ENCODE peak calls at places on chromosomes 7 and 10, in six cellular contexts. B is LoVo, X is NAMALWA, P is Kasumi-1, O is thoracic aorta, M is neuronal stem cell. V is an unnamed sample.

GRCh38 chr10:1559311-1559710 is 178.0 kb downstream of the ADARB2 start:
- DNase-seq in X (no peak), B (no peak), O (no peak), M (no peak), P (no peak), V (no peak)

GRCh38 chr10:2207246-2207922 is 470.1 kb upstream of the ADARB2 start:
- DNase-seq in P (no peak), B (no peak), O (no peak), M (no peak), X (no peak), V (no peak)

GRCh38 chr7:116028808-116029207 is 1.8 kb downstream of the TFEC start:
- DNase-seq in B (no peak), M (no peak), X (no peak), O (no peak), P (peak; percentile 15), V (no peak)

GRCh38 chr7:74289660-74290589 is 718 bp downstream of the CLIP2 start:
- DNase-seq in P (no peak), M (no peak), B (no peak), O (no peak), X (no peak), V (no peak)

GRCh38 chr7:132030161-132030568 is 473.7 kb upstream of the PODXL start:
- DNase-seq in M (no peak), P (no peak), O (no peak), X (no peak), B (no peak), V (no peak)

GRCh38 chr7:85749715-85750453 is 563.0 kb upstream of the SEMA3D start:
- DNase-seq in M (no peak), B (no peak), X (no peak), O (no peak), P (no peak), V (no peak)

GRCh38 chr10:78121801-78122200 is 88.1 kb downstream of the RPS24 start:
- DNase-seq in O (no peak), X (no peak), P (no peak), B (no peak), M (no peak), V (no peak)

GRCh38 chr7:93530701-93531100 is 43.8 kb downstream of the CALCR start:
- DNase-seq in X (peak; percentile 31), M (no peak), O (no peak), B (no peak), P (no peak), V (no peak)

GRCh38 chr7:125926621-125927020 is 997.0 kb upstream of the POT1 start:
- DNase-seq in P (no peak), M (no peak), O (no peak), B (no peak), X (no peak), V (no peak)

GRCh38 chr7:98836811-98837631 is 32.8 kb downstream of the TMEM130 start:
- DNase-seq in P (peak; percentile 42), B (peak; percentile 20), O (no peak), X (peak; percentile 59), M (peak; percentile 50), V (no peak)

GRCh38 chr10:116664631-116665030 is 43.9 kb downstream of the PNLIPRP2 start:
- DNase-seq in O (no peak), X (no peak), P (no peak), M (no peak), B (no peak), V (peak; percentile 61)

GRCh38 chr10:89466599-89467035 is 52.2 kb downstream of the IFIT5 start:
- DNase-seq in X (peak; percentile 49), M (no peak), O (no peak), B (no peak), P (peak; percentile 93), V (no peak)

GRCh38 chr7:140525741-140526140 is 46.4 kb upstream of the MKRN1 start:
- DNase-seq in O (no peak), M (no peak), X (no peak), P (no peak), B (peak; percentile 81), V (no peak)

GRCh38 chr10:107611101-107611500 is 446.6 kb upstream of the SORCS1 start:
- DNase-seq in B (no peak), O (no peak), X (no peak), M (no peak), P (no peak), V (no peak)

V was measured in lower leg skin.